ENCODE peak calls at places on chromosomes 12 and 14, in four cellular contexts. One of them, this sample, is unnamed.

GRCh38 chr12:39581592-39581991 is 38.0 kb downstream of the ABCD2 start:
- DNase-seq in dorsolateral prefrontal cortex: no peak
- DNase-seq in DND-41: no peak
- DNase-seq in caudate nucleus: no peak
- DNase-seq in this sample: no peak

GRCh38 chr12:61538951-61539350 is 721.3 kb upstream of the USP15 start:
- DNase-seq in DND-41: no peak
- DNase-seq in caudate nucleus: no peak
- DNase-seq in dorsolateral prefrontal cortex: no peak
- DNase-seq in this sample: no peak

GRCh38 chr14:101187017-101187815 is 283.7 kb upstream of the RTL1 start:
- DNase-seq in DND-41: peak
- DNase-seq in dorsolateral prefrontal cortex: no peak
- DNase-seq in caudate nucleus: no peak
- DNase-seq in this sample: no peak

GRCh38 chr12:16350682-16351081 is 3.2 kb downstream of the MGST1 start:
- DNase-seq in dorsolateral prefrontal cortex: no peak
- DNase-seq in caudate nucleus: no peak
- DNase-seq in DND-41: no peak
- DNase-seq in this sample: no peak

GRCh38 chr14:99270491-99271287 is 1.3 kb downstream of the BCL11B start:
- DNase-seq in caudate nucleus: no peak
- DNase-seq in DND-41: peak
- DNase-seq in dorsolateral prefrontal cortex: no peak
- DNase-seq in this sample: peak

GRCh38 chr14:30191639-30192279 is 264.1 kb upstream of the PRKD1 start:
- DNase-seq in caudate nucleus: no peak
- DNase-seq in DND-41: no peak
- DNase-seq in dorsolateral prefrontal cortex: no peak
- DNase-seq in this sample: no peak

GRCh38 chr12:2084553-2085296 is 31.9 kb downstream of the CACNA1C start:
- DNase-seq in caudate nucleus: no peak
- DNase-seq in dorsolateral prefrontal cortex: no peak
- DNase-seq in DND-41: no peak
- DNase-seq in this sample: no peak

GRCh38 chr12:41932470-41932991 is 212.1 kb downstream of the GXYLT1 start:
- DNase-seq in caudate nucleus: peak
- DNase-seq in dorsolateral prefrontal cortex: peak
- DNase-seq in DND-41: no peak
- DNase-seq in this sample: peak

GRCh38 chr12:3207858-3208257 is 130.7 kb downstream of the TSPAN9 start:
- DNase-seq in DND-41: peak
- DNase-seq in dorsolateral prefrontal cortex: no peak
- DNase-seq in caudate nucleus: no peak
- DNase-seq in this sample: no peak

GRCh38 chr14:61747342-61747741 is 14.9 kb upstream of the SNAPC1 start:
- DNase-seq in dorsolateral prefrontal cortex: no peak
- DNase-seq in DND-41: no peak
- DNase-seq in caudate nucleus: no peak
- DNase-seq in this sample: no peak

GRCh38 chr12:116659771-116660481 is 77.9 kb downstream of the SPRING1 start:
- DNase-seq in caudate nucleus: no peak
- DNase-seq in dorsolateral prefrontal cortex: no peak
- DNase-seq in DND-41: no peak
- DNase-seq in this sample: no peak

GRCh38 chr12:105204916-105205315 is 31.1 kb downstream of the APPL2 start:
- DNase-seq in caudate nucleus: no peak
- DNase-seq in dorsolateral prefrontal cortex: no peak
- DNase-seq in DND-41: no peak
- DNase-seq in this sample: no peak

GRCh38 chr12:53224268-53224896 is 7.6 kb downstream of the RARG start:
- DNase-seq in DND-41: no peak
- DNase-seq in dorsolateral prefrontal cortex: no peak
- DNase-seq in caudate nucleus: no peak
- DNase-seq in this sample: no peak

GRCh38 chr12:53227341-53227740 is 4.7 kb downstream of the RARG start:
- DNase-seq in caudate nucleus: no peak
- DNase-seq in dorsolateral prefrontal cortex: no peak
- DNase-seq in DND-41: no peak
- DNase-seq in this sample: no peak

GRCh38 chr12:53224897-53225634 is 6.9 kb downstream of the RARG start:
- DNase-seq in caudate nucleus: no peak
- DNase-seq in DND-41: no peak
- DNase-seq in dorsolateral prefrontal cortex: no peak
- DNase-seq in this sample: no peak

GRCh38 chr12:53223391-53224267 is 8.4 kb downstream of the RARG start:
- DNase-seq in caudate nucleus: peak
- DNase-seq in DND-41: peak
- DNase-seq in dorsolateral prefrontal cortex: no peak
- DNase-seq in this sample: no peak

DNA sequence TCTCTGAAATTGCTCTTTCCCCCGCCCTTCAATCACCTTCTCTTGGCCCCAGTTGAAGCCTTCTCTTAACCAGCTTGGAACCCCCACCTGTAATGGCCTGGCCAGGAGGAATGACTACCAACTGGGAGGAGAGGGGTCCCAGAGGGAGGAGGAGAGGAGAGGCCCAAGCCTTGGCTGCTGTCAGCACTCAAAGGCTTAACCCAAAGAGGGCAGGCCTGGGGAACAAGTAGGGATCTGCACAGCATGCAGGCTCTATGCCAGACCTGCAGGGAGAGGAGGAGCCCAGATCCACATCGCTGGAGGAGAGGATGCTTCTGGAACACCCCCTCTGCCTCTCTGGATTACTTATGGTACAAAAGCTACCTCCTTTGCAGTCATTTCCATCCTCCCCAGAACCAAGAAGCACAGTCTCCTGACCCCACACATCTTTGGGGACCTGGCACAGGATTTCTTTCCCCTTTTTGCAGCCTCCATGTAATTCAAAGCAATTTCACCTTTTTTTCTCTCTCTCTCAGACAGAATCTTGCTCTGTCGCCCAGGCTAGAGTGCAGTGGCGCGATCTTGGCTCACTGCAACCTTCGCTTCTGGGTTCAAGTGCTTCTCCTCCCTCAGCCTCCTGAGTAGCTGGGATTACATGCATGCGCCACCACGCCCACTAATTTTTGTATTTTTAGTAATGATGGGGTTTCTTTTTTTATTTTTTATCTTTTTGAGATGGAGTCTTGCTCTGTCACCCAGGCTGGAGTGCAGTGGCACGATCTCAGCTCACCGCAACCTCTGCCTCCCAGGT is 6.2 kb downstream of the RARG start:
- DNase-seq in dorsolateral prefrontal cortex: no peak
- DNase-seq in caudate nucleus: no peak
- DNase-seq in DND-41: no peak
- DNase-seq in this sample: no peak
- H3K27ac ChIP-seq in dorsolateral prefrontal cortex: peak
- H3K27ac ChIP-seq in caudate nucleus: peak
- H3K27ac ChIP-seq in DND-41: no peak
- H3K27ac ChIP-seq in this sample: no peak

DNA sequence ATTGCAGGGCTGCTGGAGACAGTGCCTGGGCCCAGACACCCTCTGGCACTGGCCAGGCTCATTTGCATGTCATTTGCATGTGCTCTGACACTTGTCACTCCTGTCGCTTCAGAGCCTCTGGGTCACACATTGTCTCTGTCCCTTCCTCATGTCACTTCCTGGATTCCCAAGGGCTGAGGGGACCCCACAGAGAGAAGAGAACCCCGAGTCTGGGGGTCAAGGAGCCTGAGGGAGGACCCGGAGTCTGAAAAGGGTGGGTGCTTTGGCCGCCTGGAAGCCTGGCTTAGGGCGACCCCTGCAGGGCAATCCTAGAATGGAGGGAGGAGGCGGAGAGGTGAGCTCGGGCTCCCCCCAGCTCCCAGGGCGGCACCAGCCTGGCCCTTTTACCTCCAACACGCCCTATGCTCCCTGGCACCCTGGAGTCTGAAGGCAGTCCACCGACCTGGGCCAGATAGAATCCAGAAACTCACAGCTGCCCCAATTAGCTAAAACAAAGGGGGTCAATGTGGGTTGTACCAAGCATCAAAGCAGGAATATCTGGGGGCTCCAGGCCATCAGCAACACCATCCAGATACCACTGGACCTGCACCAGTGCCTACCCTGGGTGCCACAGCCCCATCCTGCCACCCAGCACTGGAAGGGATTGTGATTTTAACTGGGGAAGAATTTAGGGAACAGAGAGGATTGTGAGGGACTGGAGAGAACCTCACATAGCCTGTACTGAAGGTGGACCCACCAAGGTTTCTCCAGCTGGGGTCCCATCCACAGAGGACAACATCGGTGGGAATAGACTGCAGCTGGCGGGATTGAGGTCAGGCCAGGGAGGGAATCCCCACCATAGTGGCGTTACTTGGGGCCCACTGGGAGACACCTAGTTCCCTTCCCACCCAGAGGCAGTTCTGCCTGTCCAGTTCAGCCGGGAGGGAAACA is 21.8 kb upstream of the KRT78 start:
- DNase-seq in caudate nucleus: no peak
- DNase-seq in dorsolateral prefrontal cortex: peak
- DNase-seq in DND-41: peak
- DNase-seq in this sample: peak
- H3K27ac ChIP-seq in caudate nucleus: no peak
- H3K27ac ChIP-seq in dorsolateral prefrontal cortex: peak
- H3K27ac ChIP-seq in DND-41: no peak
- H3K27ac ChIP-seq in this sample: no peak

GRCh38 chr12:75979181-75979580 is 52.4 kb downstream of the PHLDA1 start:
- DNase-seq in DND-41: no peak
- DNase-seq in caudate nucleus: no peak
- DNase-seq in dorsolateral prefrontal cortex: no peak
- DNase-seq in this sample: no peak
- H3K27ac ChIP-seq in DND-41: no peak
- H3K27ac ChIP-seq in caudate nucleus: no peak
- H3K27ac ChIP-seq in dorsolateral prefrontal cortex: peak
- H3K27ac ChIP-seq in this sample: no peak

GRCh38 chr12:26523708-26524150 is 309.3 kb downstream of the ITPR2 start:
- DNase-seq in DND-41: no peak
- DNase-seq in caudate nucleus: peak
- DNase-seq in dorsolateral prefrontal cortex: peak
- DNase-seq in this sample: no peak
- H3K27ac ChIP-seq in DND-41: no peak
- H3K27ac ChIP-seq in caudate nucleus: peak
- H3K27ac ChIP-seq in dorsolateral prefrontal cortex: peak
- H3K27ac ChIP-seq in this sample: no peak

GRCh38 chr12:120652671-120653435 is 12.4 kb downstream of the CABP1 start:
- DNase-seq in caudate nucleus: no peak
- DNase-seq in DND-41: no peak
- DNase-seq in dorsolateral prefrontal cortex: peak
- DNase-seq in this sample: no peak
- H3K27ac ChIP-seq in caudate nucleus: peak
- H3K27ac ChIP-seq in DND-41: no peak
- H3K27ac ChIP-seq in dorsolateral prefrontal cortex: peak
- H3K27ac ChIP-seq in this sample: no peak